ENCODE peak calls at places on chromosomes 12 and 14, in ten cellular contexts. E, X, M, Q, G, K, A, S, Z and P are unnamed samples.
A peak's percentile ranks its signal among the peaks of the same experiment; 100 is the strongest.

GRCh38 chr12:30754383-30754749 is 385 bp downstream of the CAPRIN2 start:
- DNase-seq in E (no peak), X (peak; percentile 59), K (no peak), M (no peak), A (no peak), Z (no peak), G (peak; percentile 55), S (no peak), Q (no peak), P (no peak)

GRCh38 chr12:68565391-68565903 is 45.3 kb upstream of the RAP1B start:
- DNase-seq in M (no peak), S (no peak), E (no peak), Q (no peak), A (no peak), Z (no peak), K (no peak), G (no peak), X (peak; percentile 52), P (no peak)

GRCh38 chr12:106861984-106862894 is 87.8 kb downstream of the RIC8B start:
- DNase-seq in K (no peak), A (no peak), E (no peak), M (no peak), G (no peak), X (no peak), Z (no peak), Q (no peak), S (no peak), P (no peak)

GRCh38 chr12:68477256-68477655 is 133.4 kb upstream of the RAP1B start:
- DNase-seq in M (no peak), G (no peak), K (no peak), X (no peak), S (no peak), Q (no peak), A (no peak), Z (no peak), E (no peak), P (no peak)

GRCh38 chr12:108410689-108411088 is 71.6 kb upstream of the CMKLR1 start:
- DNase-seq in S (no peak), E (no peak), Q (no peak), G (no peak), Z (no peak), X (no peak), K (no peak), A (no peak), M (no peak), P (no peak)

GRCh38 chr12:50925342-50925651 is 27.0 kb upstream of the HIGD1C start:
- DNase-seq in S (peak; percentile 51), E (peak; percentile 38), M (no peak), Z (no peak), K (no peak), X (no peak), G (no peak), Q (no peak), A (no peak), P (no peak)

GRCh38 chr12:77120695-77121094 is 55.3 kb upstream of the E2F7 start:
- DNase-seq in M (no peak), Z (no peak), A (no peak), S (no peak), K (no peak), Q (no peak), X (no peak), E (no peak), G (no peak), P (no peak)

GRCh38 chr14:55451398-55451797 is 11.0 kb upstream of the TBPL2 start:
- DNase-seq in E (no peak), M (no peak), Z (no peak), Q (no peak), K (peak; percentile 14), S (no peak), X (no peak), G (no peak), A (no peak), P (no peak)

GRCh38 chr14:61706096-61706690 is 10.9 kb downstream of the HIF1A start:
- DNase-seq in G (no peak), X (no peak), E (no peak), Z (no peak), Q (no peak), M (no peak), S (no peak), K (no peak), A (no peak), P (no peak)

GRCh38 chr12:77469614-77470333 is 360.9 kb upstream of the NAV3 start:
- DNase-seq in Z (no peak), Q (no peak), X (no peak), K (no peak), E (no peak), G (no peak), M (no peak), S (no peak), A (no peak), P (no peak)

GRCh38 chr14:60654303-60654925 is 5.1 kb upstream of the SIX1 start:
- DNase-seq in M (no peak), E (no peak), Z (no peak), Q (no peak), A (no peak), K (no peak), S (no peak), G (no peak), X (no peak), P (no peak)

GRCh38 chr14:56119221-56119967 is 1.2 kb downstream of the PELI2 start:
- DNase-seq in A (peak; percentile 26), E (no peak), G (no peak), K (no peak), M (no peak), X (peak; percentile 6), Q (no peak), Z (peak; percentile 47), S (peak; percentile 21), P (no peak)

GRCh38 chr12:52879394-52880351 is 25.2 kb downstream of the KRT8 start:
- DNase-seq in E (peak; percentile 84), G (peak; percentile 89), K (peak; percentile 92), Z (peak; percentile 81), S (peak; percentile 66), A (peak; percentile 64), X (peak; percentile 72), Q (peak; percentile 63), M (peak; percentile 84), P (peak; percentile 24)

GRCh38 chr14:22882529-22883190 is 362 bp upstream of the REM2 start:
- DNase-seq in Q (no peak), A (peak; percentile 40), Z (no peak), M (no peak), G (peak; percentile 75), X (peak; percentile 33), E (peak; percentile 51), K (peak; percentile 83), S (no peak), P (peak; percentile 21)

GRCh38 chr12:99111600-99111999 is 466.5 kb downstream of the APAF1 start:
- DNase-seq in X (no peak), S (peak; percentile 20), G (no peak), M (no peak), E (no peak), K (peak; percentile 23), Z (no peak), Q (no peak), A (no peak), P (no peak)

GRCh38 chr12:13368971-13369370 is 172.4 kb downstream of the EMP1 start:
- DNase-seq in G (no peak), K (no peak), X (no peak), A (no peak), S (no peak), Q (no peak), M (no peak), E (no peak), Z (no peak), P (no peak)

GRCh38 chr12:52417742-52418141 is 11.6 kb upstream of the KRT82 start:
- DNase-seq in Z (no peak), S (no peak), X (no peak), A (no peak), M (no peak), K (no peak), G (peak; percentile 63), E (no peak), Q (no peak), P (no peak)

GRCh38 chr14:89289477-89289876 is 127.6 kb downstream of the FOXN3 start:
- DNase-seq in Q (no peak), Z (no peak), K (no peak), S (no peak), X (no peak), M (no peak), G (no peak), A (no peak), E (no peak), P (no peak)

GRCh38 chr14:95269493-95269892 is 50.2 kb downstream of the CLMN start:
- DNase-seq in Z (no peak), K (no peak), E (no peak), S (no peak), G (no peak), X (no peak), A (no peak), M (no peak), Q (no peak), P (no peak)

GRCh38 chr14:45658226-45658916 is 405.4 kb upstream of the MIS18BP1 start:
- DNase-seq in M (no peak), S (no peak), G (no peak), E (no peak), Q (no peak), X (no peak), K (no peak), A (no peak), Z (no peak), P (no peak)

GRCh38 chr14:85308531-85309300 is 221.2 kb upstream of the FLRT2 start:
- DNase-seq in Q (no peak), Z (no peak), A (no peak), K (peak; percentile 45), S (no peak), G (no peak), X (no peak), M (no peak), E (no peak), P (no peak)

GRCh38 chr12:42698213-42698612 is 108.7 kb upstream of the PRICKLE1 start:
- DNase-seq in Z (no peak), G (no peak), E (no peak), M (no peak), X (no peak), S (no peak), K (no peak), Q (no peak), A (no peak), P (no peak)

GRCh38 chr12:6735448-6736191 is 11.8 kb downstream of the COPS7A start:
- DNase-seq in Q (no peak), X (peak; percentile 39), G (peak; percentile 38), S (peak; percentile 58), Z (peak; percentile 63), E (peak; percentile 55), M (peak; percentile 70), K (peak; percentile 55), A (peak; percentile 56), P (no peak)

GRCh38 chr14:50344831-50345563 is 32.9 kb downstream of the DMAC2L start:
- DNase-seq in X (no peak), K (no peak), S (no peak), Z (no peak), Q (no peak), G (no peak), A (no peak), M (no peak), E (no peak), P (no peak)

GRCh38 chr12:105427883-105428282 is 97.4 kb downstream of the C12orf75 start:
- DNase-seq in K (no peak), E (no peak), Q (no peak), G (no peak), M (no peak), Z (no peak), X (peak; percentile 18), S (peak; percentile 11), A (no peak), P (no peak)

GRCh38 chr12:2580821-2581220 is 213.9 kb upstream of the FKBP4 start:
- DNase-seq in E (no peak), M (no peak), S (peak; percentile 10), A (no peak), Q (no peak), Z (no peak), G (no peak), X (no peak), K (no peak), P (no peak)

GRCh38 chr12:47017041-47017713 is 62.2 kb upstream of the PCED1B start:
- DNase-seq in G (no peak), K (no peak), Z (no peak), E (no peak), Q (no peak), X (no peak), A (no peak), S (no peak), M (no peak), P (no peak)

GRCh38 chr12:26112232-26112631 is 12.6 kb downstream of the BHLHE41 start:
- DNase-seq in Z (no peak), E (no peak), X (no peak), G (no peak), Q (no peak), A (no peak), M (no peak), K (no peak), S (no peak), P (no peak)